ENCODE peak calls at places on chromosomes 12 and 14, in four cellular contexts. H, F, B and J are unnamed samples.

GRCh38 chr12:63845726-63846125 is 1.2 kb downstream of the SRGAP1 start:
- DNase-seq in H (no peak), F (peak; percentile 88), B (no peak), J (peak; percentile 18)

GRCh38 chr12:53551889-53552291 is 44.6 kb upstream of the NPFF start:
- DNase-seq in H (no peak), F (no peak), B (no peak), J (no peak)

GRCh38 chr12:120262852-120263724 is 2.4 kb downstream of the PXN start:
- DNase-seq in H (no peak), F (no peak), B (no peak), J (no peak)

GRCh38 chr12:119630962-119631550 is 36.9 kb upstream of the PRKAB1 start:
- DNase-seq in H (no peak), F (no peak), B (no peak), J (no peak)

GRCh38 chr14:100096656-100097055 is 31.4 kb downstream of the EVL start:
- DNase-seq in H (no peak), F (no peak), B (no peak), J (no peak)

GRCh38 chr14:28382460-28383220 is 383.9 kb upstream of the FOXG1 start:
- DNase-seq in H (no peak), F (peak; percentile 44), B (no peak), J (no peak)

GRCh38 chr12:23895792-23896218 is 53.7 kb downstream of the SOX5 start:
- DNase-seq in H (no peak), F (no peak), B (no peak), J (no peak)

GRCh38 chr12:27620121-27620520 is 76.1 kb upstream of the REP15 start:
- DNase-seq in H (no peak), F (no peak), B (no peak), J (no peak)

GRCh38 chr14:103721334-103722120 is 5.9 kb downstream of the ZFYVE21 start:
- DNase-seq in H (peak; percentile 86), F (no peak), B (no peak), J (no peak)

GRCh38 chr12:46515829-46516228 is 143.3 kb upstream of the SLC38A2 start:
- DNase-seq in H (no peak), F (no peak), B (no peak), J (no peak)

GRCh38 chr12:84166812-84167211 is 745.8 kb downstream of the SLC6A15 start:
- DNase-seq in H (no peak), F (no peak), B (no peak), J (no peak)

GRCh38 chr14:34322940-34323418 is 139.1 kb downstream of the SPTSSA start:
- DNase-seq in H (peak; percentile 46), F (peak; percentile 87), B (no peak), J (peak; percentile 70)

GRCh38 chr12:52223411-52224039 is 9.5 kb upstream of the KRT7 start:
- DNase-seq in H (no peak), F (no peak), B (no peak), J (no peak)

GRCh38 chr14:100486025-100486828 is 101.0 kb downstream of the BEGAIN start:
- DNase-seq in H (no peak), F (peak; percentile 43), B (peak; percentile 66), J (peak; percentile 74)

GRCh38 chr12:100058482-100059029 is 73.8 kb upstream of the ANKS1B start:
- DNase-seq in H (no peak), F (no peak), B (no peak), J (peak; percentile 9)

GRCh38 chr12:96294831-96295230 is 100.7 kb downstream of the ELK3 start:
- DNase-seq in H (no peak), F (no peak), B (no peak), J (no peak)

GRCh38 chr14:54166049-54166950 is 209.7 kb upstream of the BMP4 start:
- DNase-seq in H (no peak), F (no peak), B (no peak), J (no peak)

GRCh38 chr12:110254971-110255540 is 26.0 kb upstream of the ATP2A2 start:
- DNase-seq in H (no peak), F (no peak), B (no peak), J (no peak)

GRCh38 chr12:49342066-49342913 is 4.4 kb upstream of the DNAJC22 start:
- DNase-seq in H (peak; percentile 79), F (peak; percentile 86), B (no peak), J (peak; percentile 96)

GRCh38 chr12:105812356-105812755 is 326.4 kb downstream of the NUAK1 start:
- DNase-seq in H (no peak), F (no peak), B (no peak), J (no peak)

GRCh38 chr14:59343585-59343984 is 121.6 kb downstream of the GPR135 start:
- DNase-seq in H (no peak), F (no peak), B (no peak), J (no peak)

GRCh38 chr14:66281036-66281776 is 205.0 kb upstream of the CCDC196 start:
- DNase-seq in H (no peak), F (no peak), B (no peak), J (no peak)

GRCh38 chr12:82350161-82350560 is 8.0 kb downstream of the CCDC59 start:
- DNase-seq in H (no peak), F (no peak), B (no peak), J (no peak)

GRCh38 chr14:91614187-91614586 is 104.1 kb upstream of the PPP4R3A start:
- DNase-seq in H (no peak), F (no peak), B (no peak), J (no peak)

GRCh38 chr14:55440385-55440784 is at the start of gene TBPL2:
- DNase-seq in H (no peak), F (no peak), B (no peak), J (no peak)

GRCh38 chr12:11757095-11757494 is 107.6 kb downstream of the ETV6 start:
- DNase-seq in H (no peak), F (no peak), B (no peak), J (no peak)

GRCh38 chr12:81079280-81080076 is 1.6 kb downstream of the ACSS3 start:
- DNase-seq in H (no peak), F (peak; percentile 66), B (no peak), J (no peak)

GRCh38 chr12:67937822-67938221 is 51.4 kb upstream of the IFNG-AS1 start:
- DNase-seq in H (no peak), F (no peak), B (no peak), J (no peak)

GRCh38 chr12:25677180-25677937 is 124.3 kb upstream of the LMNTD1 start:
- DNase-seq in H (no peak), F (no peak), B (no peak), J (no peak)

GRCh38 chr12:109926488-109927210 is 26.6 kb downstream of the TCHP start:
- DNase-seq in H (no peak), F (no peak), B (no peak), J (no peak)

GRCh38 chr12:81558031-81558430 is 201.1 kb downstream of the PPFIA2 start:
- DNase-seq in H (no peak), F (no peak), B (no peak), J (no peak)

GRCh38 chr14:40417777-40418401 is 985.7 kb upstream of the FBXO33 start:
- DNase-seq in H (peak; percentile 29), F (peak; percentile 62), B (no peak), J (peak; percentile 13)

GRCh38 chr12:124445826-124446225 is 121.6 kb downstream of the NCOR2 start:
- DNase-seq in H (no peak), F (no peak), B (no peak), J (no peak)
- TF ChIP-seq ZBTB33 in H (no peak), F (no peak), B (no peak), J (no peak)

GRCh38 chr14:22650960-22651521 is 6.9 kb upstream of the OR6J1 start:
- DNase-seq in H (peak; percentile 47), F (no peak), B (peak; percentile 44), J (no peak)
- TF ChIP-seq ZBTB33 in H (no peak), F (no peak), B (no peak), J (no peak)

GRCh38 chr14:49861923-49862673 is 9.5 kb upstream of the NEMF start:
- DNase-seq in H (peak; percentile 82), F (peak; percentile 69), B (no peak), J (peak; percentile 58)

GRCh38 chr14:49863483-49864262 is 11.1 kb upstream of the NEMF start:
- DNase-seq in H (no peak), F (no peak), B (no peak), J (peak; percentile 24)

GRCh38 chr14:49858383-49858782 is 5.8 kb upstream of the NEMF start:
- DNase-seq in H (no peak), F (no peak), B (no peak), J (no peak)

GRCh38 chr14:49860988-49861387 is 8.4 kb upstream of the NEMF start:
- DNase-seq in H (no peak), F (no peak), B (no peak), J (no peak)

GRCh38 chr14:49861581-49861922 is 9.0 kb upstream of the NEMF start:
- DNase-seq in H (no peak), F (no peak), B (no peak), J (peak; percentile 36)
- TF ChIP-seq ZBTB33 in H (no peak), F (no peak), B (no peak), J (no peak)

GRCh38 chr12:88472248-88472647 is 108.0 kb downstream of the KITLG start:
- DNase-seq in H (no peak), F (no peak), B (no peak), J (no peak)

GRCh38 chr12:88469136-88469535 is 111.1 kb downstream of the KITLG start:
- DNase-seq in H (no peak), F (no peak), B (no peak), J (no peak)

GRCh38 chr12:88468546-88468945 is 111.7 kb downstream of the KITLG start:
- DNase-seq in H (no peak), F (no peak), B (no peak), J (no peak)

GRCh38 chr12:88472775-88473174 is 107.5 kb downstream of the KITLG start:
- DNase-seq in H (peak; percentile 47), F (no peak), B (no peak), J (no peak)

GRCh38 chr12:88471641-88472040 is 108.6 kb downstream of the KITLG start:
- DNase-seq in H (peak; percentile 45), F (no peak), B (no peak), J (no peak)
- TF ChIP-seq ZBTB33 in H (no peak), F (no peak), B (no peak), J (no peak)

GRCh38 chr14:39016733-39017095 is 86.3 kb downstream of the SEC23A start:
- DNase-seq in H (no peak), F (no peak), B (no peak), J (no peak)

GRCh38 chr14:39015964-39016577 is 87.0 kb downstream of the SEC23A start:
- DNase-seq in H (no peak), F (no peak), B (no peak), J (no peak)

GRCh38 chr14:39014460-39014859 is 88.6 kb downstream of the SEC23A start:
- DNase-seq in H (no peak), F (no peak), B (no peak), J (no peak)

DNA sequence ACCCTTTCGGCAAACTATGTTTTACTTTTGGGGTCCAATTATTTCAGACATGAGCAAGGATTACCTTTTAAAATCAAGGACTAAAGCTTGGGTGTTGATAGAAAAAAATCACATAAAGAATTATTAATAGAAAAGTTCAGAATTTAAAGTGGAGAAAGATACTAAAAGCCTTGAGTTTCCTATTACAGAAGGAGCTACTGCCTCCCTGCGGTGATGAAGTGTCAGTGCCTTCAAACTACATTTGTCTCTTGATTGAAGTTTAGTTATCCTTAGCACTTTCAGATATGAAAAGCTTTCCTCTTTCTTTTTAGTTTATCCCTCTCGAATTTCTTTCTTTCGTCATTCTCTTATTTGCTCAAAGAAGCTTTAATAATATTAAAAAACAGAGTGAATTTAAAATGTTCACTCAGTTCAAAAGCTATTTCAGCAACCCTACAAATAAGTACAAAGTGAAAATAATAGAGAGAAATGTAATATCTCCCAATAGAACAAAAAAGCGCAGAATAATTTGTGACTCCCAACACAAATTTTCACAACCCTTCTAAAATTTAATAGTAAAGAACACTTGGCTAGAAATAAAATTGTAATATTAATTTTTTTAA is 87.6 kb downstream of the SEC23A start:
- DNase-seq in H (peak; percentile 28), F (peak; percentile 84), B (no peak), J (peak; percentile 34)
- TF ChIP-seq ZBTB33 in H (no peak), F (no peak), B (no peak), J (no peak)

GRCh38 chr12:126069549-126070165 is 1004.4 kb downstream of the AACS start:
- DNase-seq in H (peak; percentile 45), F (peak; percentile 33), B (no peak), J (peak; percentile 20)
- TF ChIP-seq ZBTB33 in H (no peak), F (no peak), B (no peak), J (no peak)